ENCODE peak calls at places on chromosomes 13 and 19, in ten cellular contexts. N is NCI-H1436; W is activated T-helper 1 cell treated with anti-CD3 and anti-CD28 coated beads, Interleukin-2, amount 50 U/mL, for 16 hours; O is ELF-1; Y is AG04450; V is activated naive CD4-positive, alpha-beta T cell; L is stimulated activated naive CD4-positive, alpha-beta T cell treated with Interleukin-2 at 50 U/mL for 16 hours; H is fibroblast of the aortic adventitia; I is stimulated activated CD8-positive, alpha-beta memory T cell treated with anti-CD3 and anti-CD28 coated beads, Interleukin-7, amount 100 ng/mL, for 24 hours; S is A172. R is an unnamed sample.

GRCh38 chr13:94546071-94546839 is 49.7 kb downstream of the TGDS start:
- DNase-seq in S (no peak), H (no peak), L (no peak), W (no peak), V (no peak), O (peak), I (no peak), N (no peak), Y (no peak), R (no peak)

GRCh38 chr19:32675720-32676185 is at the start of gene RGS9BP:
- DNase-seq in H (peak), O (no peak), Y (peak), I (no peak), S (peak), V (no peak), W (peak), L (peak), N (peak), R (peak)

GRCh38 chr13:30421093-30422055 is 919 bp upstream of the UBE2L5 start:
- DNase-seq in N (no peak), O (peak), S (peak), W (no peak), Y (peak), H (peak), I (no peak), V (no peak), L (peak), R (peak)

GRCh38 chr19:36215276-36216171 is 618 bp downstream of the ZNF146 start:
- DNase-seq in L (peak), O (peak), N (no peak), Y (no peak), W (no peak), H (peak), V (no peak), I (no peak), S (peak), R (no peak)

GRCh38 chr19:17088552-17088951 is 13.0 kb downstream of the MYO9B start:
- DNase-seq in S (no peak), Y (no peak), W (no peak), V (no peak), O (no peak), N (no peak), L (no peak), I (no peak), H (no peak), R (no peak)

GRCh38 chr13:105272660-105273631 is 1262.5 kb downstream of the EFNB2 start:
- DNase-seq in I (no peak), W (no peak), S (no peak), Y (no peak), V (no peak), O (peak), H (no peak), N (no peak), L (no peak), R (no peak)

GRCh38 chr19:7153008-7153407 is 83.5 kb downstream of the ZNF557 start:
- DNase-seq in S (no peak), L (no peak), H (no peak), N (no peak), O (no peak), I (no peak), V (no peak), Y (no peak), W (no peak), R (no peak)

GRCh38 chr13:110275931-110276552 is 30.9 kb downstream of the COL4A1 start:
- DNase-seq in S (no peak), I (no peak), N (no peak), V (no peak), L (no peak), O (no peak), H (no peak), Y (no peak), W (no peak), R (no peak)

GRCh38 chr13:99376132-99376531 is 68.9 kb upstream of the GPR183 start:
- DNase-seq in V (no peak), L (no peak), Y (no peak), S (no peak), N (no peak), W (no peak), I (no peak), O (no peak), H (no peak), R (no peak)

GRCh38 chr13:32443111-32443510 is 15.2 kb upstream of the N4BP2L1 start:
- DNase-seq in V (no peak), L (peak), H (no peak), Y (no peak), N (peak), W (no peak), O (no peak), I (no peak), S (no peak), R (peak)

GRCh38 chr13:112849500-112849899 is 119.5 kb upstream of the MCF2L start:
- DNase-seq in N (peak), S (no peak), L (no peak), O (no peak), W (no peak), H (no peak), V (no peak), Y (no peak), I (no peak), R (peak)

GRCh38 chr13:23608704-23609413 is 38.6 kb downstream of the TNFRSF19 start:
- DNase-seq in S (peak), W (no peak), N (no peak), Y (no peak), I (no peak), V (no peak), H (no peak), O (no peak), L (no peak), R (peak)

GRCh38 chr19:2561895-2562294 is 86.0 kb downstream of the GADD45B start:
- DNase-seq in I (peak), O (peak), V (peak), L (peak), W (peak), Y (no peak), S (no peak), N (no peak), H (no peak), R (no peak)

GRCh38 chr13:27388236-27388635 is 36.2 kb upstream of the GTF3A start:
- DNase-seq in H (no peak), Y (no peak), I (no peak), V (no peak), S (no peak), N (no peak), O (peak), L (no peak), W (no peak), R (no peak)

GRCh38 chr13:109788372-109789195 is 2.2 kb upstream of the IRS2 start:
- DNase-seq in S (no peak), H (no peak), V (no peak), L (no peak), O (no peak), W (no peak), I (no peak), N (no peak), Y (no peak), R (no peak)

GRCh38 chr13:93147946-93148345 is 78.7 kb upstream of the GPC6 start:
- DNase-seq in O (no peak), L (no peak), Y (no peak), V (no peak), S (peak), H (no peak), W (no peak), I (no peak), N (no peak), R (no peak)

GRCh38 chr13:93216122-93216521 is 10.5 kb upstream of the GPC6 start:
- DNase-seq in N (no peak), Y (no peak), I (no peak), V (no peak), W (no peak), L (no peak), S (no peak), H (no peak), O (peak), R (no peak)

GRCh38 chr13:79477968-79478367 is 3.0 kb upstream of the NDFIP2 start:
- DNase-seq in Y (no peak), I (no peak), N (no peak), V (no peak), H (no peak), S (no peak), L (no peak), W (no peak), O (peak), R (no peak)

GRCh38 chr19:52170863-52171320 is 529 bp downstream of the ZNF836 start:
- DNase-seq in W (no peak), Y (no peak), N (no peak), O (no peak), V (no peak), I (no peak), S (no peak), H (no peak), L (no peak), R (peak)

GRCh38 chr13:112699318-112699918 is 9.6 kb downstream of the ATP11A start:
- DNase-seq in O (no peak), S (no peak), I (no peak), L (no peak), W (no peak), H (no peak), Y (no peak), N (no peak), V (no peak), R (no peak)